ENCODE peak calls at places on chromosome 4, in four cellular contexts. One of them, this sample, is unnamed.

GRCh38 chr4:139651282-139652194 is 14.1 kb upstream of the MGST2 start:
- DNase-seq in activated CD8-positive, alpha-beta T cell treated with anti-CD3 and anti-CD28 coated beads for 36 hours: peak
- DNase-seq in GM04504: peak
- DNase-seq in anterior cingulate cortex: no peak
- DNase-seq in this sample: peak

GRCh38 chr4:8585721-8586161 is 5.5 kb downstream of the GPR78 start:
- DNase-seq in activated CD8-positive, alpha-beta T cell treated with anti-CD3 and anti-CD28 coated beads for 36 hours: no peak
- DNase-seq in GM04504: no peak
- DNase-seq in anterior cingulate cortex: no peak
- DNase-seq in this sample: no peak

GRCh38 chr4:172270421-172270820 is 457.2 kb downstream of the GALNTL6 start:
- DNase-seq in activated CD8-positive, alpha-beta T cell treated with anti-CD3 and anti-CD28 coated beads for 36 hours: no peak
- DNase-seq in GM04504: no peak
- DNase-seq in anterior cingulate cortex: no peak
- DNase-seq in this sample: no peak

GRCh38 chr4:39587881-39588280 is 50.8 kb downstream of the SMIM14 start:
- DNase-seq in activated CD8-positive, alpha-beta T cell treated with anti-CD3 and anti-CD28 coated beads for 36 hours: no peak
- DNase-seq in GM04504: no peak
- DNase-seq in anterior cingulate cortex: no peak
- DNase-seq in this sample: no peak

GRCh38 chr4:158873795-158874359 is 105.1 kb downstream of the FNIP2 start:
- DNase-seq in activated CD8-positive, alpha-beta T cell treated with anti-CD3 and anti-CD28 coated beads for 36 hours: peak
- DNase-seq in GM04504: peak
- DNase-seq in anterior cingulate cortex: no peak
- DNase-seq in this sample: no peak

GRCh38 chr4:150176559-150176958 is 98.3 kb downstream of the DCLK2 start:
- DNase-seq in activated CD8-positive, alpha-beta T cell treated with anti-CD3 and anti-CD28 coated beads for 36 hours: no peak
- DNase-seq in GM04504: peak
- DNase-seq in anterior cingulate cortex: no peak
- DNase-seq in this sample: no peak

GRCh38 chr4:95084584-95084983 is 326.8 kb downstream of the BMPR1B start:
- DNase-seq in activated CD8-positive, alpha-beta T cell treated with anti-CD3 and anti-CD28 coated beads for 36 hours: no peak
- DNase-seq in GM04504: no peak
- DNase-seq in anterior cingulate cortex: no peak
- DNase-seq in this sample: no peak

GRCh38 chr4:82890602-82890912 is 396 bp downstream of the SEC31A start:
- DNase-seq in activated CD8-positive, alpha-beta T cell treated with anti-CD3 and anti-CD28 coated beads for 36 hours: no peak
- DNase-seq in GM04504: no peak
- DNase-seq in anterior cingulate cortex: no peak
- DNase-seq in this sample: no peak

GRCh38 chr4:76388160-76388908 is 32.6 kb downstream of the CCDC158 start:
- DNase-seq in activated CD8-positive, alpha-beta T cell treated with anti-CD3 and anti-CD28 coated beads for 36 hours: no peak
- DNase-seq in GM04504: no peak
- DNase-seq in anterior cingulate cortex: no peak
- DNase-seq in this sample: no peak